ENCODE peak calls at places on chromosomes 12 and 14, in five cellular contexts. T is cardiac fibroblast, E is heart right ventricle, S is body of pancreas, W is GM12878. I is an unnamed sample.

GRCh38 chr12:79174656-79175055 is 310.1 kb downstream of the SYT1 start:
- DNase-seq in T (peak; percentile 83), E (no peak), S (no peak), W (no peak), I (no peak)

GRCh38 chr14:63214417-63215196 is 10.4 kb downstream of the RHOJ start:
- DNase-seq in T (peak; percentile 23), E (no peak), S (no peak), W (no peak), I (no peak)

GRCh38 chr12:118377005-118377890 is 893 bp downstream of the SUDS3 start:
- DNase-seq in T (no peak), E (no peak), S (no peak), W (no peak), I (no peak)

GRCh38 chr14:62213516-62213915 is 451.3 kb downstream of the SNAPC1 start:
- DNase-seq in T (peak; percentile 47), E (no peak), S (no peak), W (no peak), I (no peak)

GRCh38 chr12:4157122-4157521 is 116.4 kb upstream of the CCND2 start:
- DNase-seq in T (no peak), E (no peak), S (no peak), W (no peak), I (no peak)

GRCh38 chr14:22112004-22112403 is 438.4 kb upstream of the OR4E1 start:
- DNase-seq in T (peak; percentile 1), E (peak; percentile 6), S (no peak), W (no peak), I (peak; percentile 65)

GRCh38 chr14:44798386-44799242 is 163.1 kb downstream of the KLHL28 start:
- DNase-seq in T (no peak), E (no peak), S (peak; percentile 8), W (no peak), I (no peak)

GRCh38 chr12:122947352-122947792 is 18.9 kb downstream of the ABCB9 start:
- DNase-seq in T (peak; percentile 7), E (peak; percentile 46), S (peak; percentile 63), W (no peak), I (no peak)

GRCh38 chr14:72824051-72824450 is 69.8 kb downstream of the DPF3 start:
- DNase-seq in T (no peak), E (no peak), S (no peak), W (no peak), I (no peak)

GRCh38 chr12:38669530-38669929 is 235.9 kb downstream of the CPNE8 start:
- DNase-seq in T (no peak), E (no peak), S (no peak), W (no peak), I (no peak)

GRCh38 chr12:89951050-89951693 is 242.5 kb upstream of the ATP2B1 start:
- DNase-seq in T (peak; percentile 50), E (no peak), S (no peak), W (no peak), I (no peak)

GRCh38 chr14:56244138-56244789 is 126.1 kb downstream of the PELI2 start:
- DNase-seq in T (peak; percentile 90), E (no peak), S (no peak), W (no peak), I (no peak)

GRCh38 chr12:132452596-132453350 is 37.2 kb upstream of the FBRSL1 start:
- DNase-seq in T (no peak), E (no peak), S (no peak), W (no peak), I (peak; percentile 2)

GRCh38 chr12:697426-697825 is 34.2 kb upstream of the NINJ2 start:
- DNase-seq in T (no peak), E (no peak), S (no peak), W (no peak), I (no peak)

GRCh38 chr12:701896-702539 is 38.8 kb upstream of the NINJ2 start:
- DNase-seq in T (no peak), E (no peak), S (no peak), W (no peak), I (no peak)

GRCh38 chr12:694734-695503 is 31.7 kb upstream of the NINJ2 start:
- DNase-seq in T (no peak), E (no peak), S (no peak), W (no peak), I (no peak)

GRCh38 chr12:704516-705242 is 41.4 kb upstream of the NINJ2 start:
- DNase-seq in T (no peak), E (no peak), S (no peak), W (no peak), I (no peak)

DNA sequence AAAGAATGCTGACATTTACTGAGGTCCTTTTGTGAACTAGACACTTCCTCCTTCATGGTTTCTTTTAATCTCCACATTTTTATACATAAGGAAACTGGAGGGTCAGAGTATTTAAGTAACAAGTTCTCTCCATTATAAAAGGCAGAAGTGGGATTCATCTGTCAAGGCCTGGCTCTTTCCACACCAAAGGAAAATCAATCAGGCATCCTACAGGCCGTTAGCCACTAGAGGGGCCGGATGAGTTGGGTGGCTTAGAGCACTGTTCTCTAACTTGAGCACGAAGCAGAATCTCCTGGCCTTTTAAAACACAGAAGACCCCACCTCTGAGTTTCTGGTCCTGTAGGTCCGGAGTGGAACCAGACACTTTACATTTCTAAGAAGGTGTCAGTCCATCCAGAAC is 36.8 kb upstream of the NINJ2 start:
- DNase-seq in T (no peak), E (no peak), S (no peak), W (no peak), I (no peak)
- TF ChIP-seq CTCF in T (no peak), E (no peak), S (no peak), W (no peak), I (no peak)

GRCh38 chr12:46371718-46372130 is 849 bp downstream of the SLC38A2 start:
- DNase-seq in T (peak; percentile 64), E (peak; percentile 71), S (peak; percentile 81), W (no peak), I (peak; percentile 55)

GRCh38 chr12:46369474-46370379 is 2.8 kb downstream of the SLC38A2 start:
- DNase-seq in T (peak; percentile 47), E (no peak), S (no peak), W (no peak), I (no peak)

GRCh38 chr12:46372131-46372851 is at the start of gene SLC38A2:
- DNase-seq in T (peak; percentile 94), E (peak; percentile 99), S (peak; percentile 99), W (no peak), I (peak; percentile 65)

GRCh38 chr12:46370380-46370734 is 2.2 kb downstream of the SLC38A2 start:
- DNase-seq in T (peak; percentile 42), E (no peak), S (no peak), W (no peak), I (no peak)

GRCh38 chr12:46370792-46371717 is 1.5 kb downstream of the SLC38A2 start:
- DNase-seq in T (peak; percentile 83), E (peak; percentile 93), S (peak; percentile 93), W (no peak), I (peak; percentile 94)
- TF ChIP-seq CTCF in T (no peak), E (peak; percentile 47), S (peak; percentile 17), W (no peak), I (no peak)

DNA sequence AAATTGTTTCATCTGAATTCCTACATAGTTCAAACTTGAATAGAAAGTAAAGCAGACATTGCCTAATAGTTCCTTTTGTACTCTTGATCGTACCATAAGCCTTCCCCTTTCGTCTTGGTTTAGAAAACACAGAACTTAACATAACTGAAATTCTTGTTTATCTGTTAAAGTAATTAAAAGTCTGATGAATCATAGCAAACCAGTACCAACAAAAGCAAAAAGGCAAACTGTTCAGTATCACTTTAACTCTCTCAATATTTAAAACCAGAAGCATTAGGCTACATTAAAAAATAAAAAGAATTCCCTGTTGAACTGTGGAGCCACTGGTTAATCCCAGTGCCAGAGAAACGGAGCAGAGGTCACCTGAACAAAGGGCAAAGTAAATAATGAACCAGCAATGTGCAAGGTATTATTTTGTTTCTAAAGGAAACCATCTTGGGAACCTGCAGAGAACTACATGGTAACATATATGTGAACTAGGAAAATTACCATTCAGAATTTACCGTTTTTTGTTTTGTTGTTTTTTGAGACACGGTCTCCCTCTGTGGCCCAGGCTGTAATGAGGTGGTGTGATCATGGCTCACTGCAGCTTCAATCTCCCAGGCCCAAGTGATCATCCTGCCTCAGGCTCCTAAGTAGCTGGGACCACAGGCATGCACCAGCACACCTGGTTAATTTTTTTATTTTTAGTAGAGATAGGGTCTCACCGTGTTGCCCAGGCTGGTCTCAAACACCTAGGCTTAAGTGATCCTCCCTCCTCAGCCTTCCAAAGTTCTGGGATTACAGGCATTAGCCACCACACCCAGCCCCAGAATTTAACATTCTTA is 17.1 kb upstream of the HIGD1C start:
- DNase-seq in T (peak; percentile 72), E (no peak), S (no peak), W (no peak), I (no peak)
- TF ChIP-seq CTCF in T (no peak), E (no peak), S (no peak), W (no peak), I (no peak)

GRCh38 chr12:17976202-17976601 is 113.8 kb downstream of the RERGL start:
- DNase-seq in T (peak; percentile 38), E (no peak), S (no peak), W (no peak), I (peak; percentile 6)
- TF ChIP-seq CTCF in T (peak; percentile 43), E (no peak), S (no peak), W (no peak), I (no peak)

GRCh38 chr12:125773033-125773432 is 707.8 kb downstream of the AACS start:
- DNase-seq in T (peak; percentile 5), E (no peak), S (peak; percentile 26), W (no peak), I (peak; percentile 30)
- TF ChIP-seq CTCF in T (no peak), E (peak; percentile 33), S (no peak), W (peak; percentile 50), I (peak; percentile 42)

GRCh38 chr12:23455283-23455682 is 494.2 kb downstream of the SOX5 start:
- DNase-seq in T (no peak), E (no peak), S (no peak), W (no peak), I (no peak)
- TF ChIP-seq CTCF in T (no peak), E (no peak), S (no peak), W (no peak), I (no peak)

GRCh38 chr12:24268663-24269186 is 319.3 kb upstream of the SOX5 start:
- DNase-seq in T (no peak), E (no peak), S (no peak), W (no peak), I (no peak)
- TF ChIP-seq CTCF in T (no peak), E (no peak), S (peak; percentile 16), W (no peak), I (no peak)

DNA sequence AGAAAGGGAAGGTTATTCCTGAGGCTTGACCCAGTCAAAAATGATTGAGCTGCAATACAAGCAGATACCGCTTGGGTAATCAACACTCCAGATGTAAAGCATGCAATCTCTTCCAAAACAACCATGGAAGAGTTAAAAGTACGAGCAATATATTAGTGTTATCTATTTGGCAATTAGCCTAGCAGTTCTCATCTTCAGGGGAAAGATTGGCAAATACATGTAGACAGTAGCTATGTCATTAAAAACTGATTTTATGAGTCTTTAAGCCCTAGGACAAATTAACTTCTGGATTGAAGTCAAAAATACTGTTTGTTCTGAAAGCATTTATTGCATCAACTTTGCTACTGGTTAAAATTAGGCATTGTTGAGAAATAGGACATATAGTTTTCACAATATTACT is 9.3 kb upstream of the GYS2 start:
- DNase-seq in T (peak; percentile 27), E (no peak), S (no peak), W (no peak), I (no peak)
- TF ChIP-seq CTCF in T (peak; percentile 12), E (no peak), S (peak; percentile 17), W (no peak), I (no peak)